ENCODE peak calls at places on chromosomes 16 and 17, in six cellular contexts. V, A, G, M, J and B are unnamed samples.
A peak's percentile ranks its signal among the peaks of the same experiment; 100 is the strongest.

GRCh38 chr16:48918520-48919258 is 308.7 kb upstream of the N4BP1 start:
- DNase-seq in A (no peak), V (no peak), J (no peak), G (no peak), M (peak; percentile 14), B (no peak)

GRCh38 chr16:49969356-49970030 is 55.5 kb upstream of the CNEP1R1 start:
- DNase-seq in J (no peak), M (no peak), A (no peak), G (no peak), V (no peak), B (no peak)

GRCh38 chr17:77566151-77566550 is 392.4 kb upstream of the TNRC6C start:
- DNase-seq in V (no peak), A (no peak), G (no peak), J (no peak), M (no peak), B (no peak)

GRCh38 chr16:9901-10665 is 43.3 kb downstream of the POLR3K start:
- DNase-seq in M (peak; percentile 22), J (no peak), V (no peak), A (no peak), G (peak; percentile 41), B (no peak)

GRCh38 chr17:19270951-19271611 is 33.9 kb downstream of the EPN2 start:
- DNase-seq in J (no peak), G (no peak), M (no peak), A (no peak), V (no peak), B (no peak)

GRCh38 chr17:32588135-32588534 is 101.3 kb downstream of the CDK5R1 start:
- DNase-seq in M (no peak), V (no peak), J (no peak), G (no peak), A (no peak), B (no peak)

GRCh38 chr17:28527859-28528258 is 21.7 kb downstream of the FOXN1 start:
- DNase-seq in M (no peak), G (no peak), V (no peak), J (no peak), A (peak; percentile 20), B (peak; percentile 92)

GRCh38 chr16:8621572-8622314 is at the start of gene METTL22:
- DNase-seq in A (peak; percentile 92), G (peak; percentile 85), J (peak; percentile 80), M (peak; percentile 88), V (peak; percentile 80), B (peak; percentile 81)

GRCh38 chr17:2940352-2940751 is 123.1 kb downstream of the OR1D5 start:
- DNase-seq in J (no peak), V (no peak), G (no peak), A (no peak), M (no peak), B (peak; percentile 26)
- H3K4me3 ChIP-seq in J (no peak overlapping the region), V (no peak overlapping the region), G (no peak overlapping the region), A (no peak overlapping the region), M (no peak overlapping the region), B (no peak overlapping the region)

GRCh38 chr16:30691907-30692306 is 7.1 kb upstream of the SRCAP start:
- DNase-seq in M (no peak), G (no peak), V (no peak), A (no peak), J (no peak), B (no peak)
- H3K4me1 ChIP-seq in M (no peaks in the 10 kb centered on the region), G (no peaks in the 10 kb centered on the region), V (no peaks in the 10 kb centered on the region), A (peaks cover 5% of the 10 kb centered on the region), J (no peaks in the 10 kb centered on the region), B (no peaks in the 10 kb centered on the region)

GRCh38 chr17:4643676-4644075 is 2.2 kb upstream of the ALOX15 start:
- DNase-seq in G (no peak), V (no peak), A (no peak), J (no peak), M (no peak), B (no peak)
- TF ChIP-seq POLR2A in G (no peak), V (no peak), A (no peak), J (no peak), M (no peak), B (no peak)

DNA sequence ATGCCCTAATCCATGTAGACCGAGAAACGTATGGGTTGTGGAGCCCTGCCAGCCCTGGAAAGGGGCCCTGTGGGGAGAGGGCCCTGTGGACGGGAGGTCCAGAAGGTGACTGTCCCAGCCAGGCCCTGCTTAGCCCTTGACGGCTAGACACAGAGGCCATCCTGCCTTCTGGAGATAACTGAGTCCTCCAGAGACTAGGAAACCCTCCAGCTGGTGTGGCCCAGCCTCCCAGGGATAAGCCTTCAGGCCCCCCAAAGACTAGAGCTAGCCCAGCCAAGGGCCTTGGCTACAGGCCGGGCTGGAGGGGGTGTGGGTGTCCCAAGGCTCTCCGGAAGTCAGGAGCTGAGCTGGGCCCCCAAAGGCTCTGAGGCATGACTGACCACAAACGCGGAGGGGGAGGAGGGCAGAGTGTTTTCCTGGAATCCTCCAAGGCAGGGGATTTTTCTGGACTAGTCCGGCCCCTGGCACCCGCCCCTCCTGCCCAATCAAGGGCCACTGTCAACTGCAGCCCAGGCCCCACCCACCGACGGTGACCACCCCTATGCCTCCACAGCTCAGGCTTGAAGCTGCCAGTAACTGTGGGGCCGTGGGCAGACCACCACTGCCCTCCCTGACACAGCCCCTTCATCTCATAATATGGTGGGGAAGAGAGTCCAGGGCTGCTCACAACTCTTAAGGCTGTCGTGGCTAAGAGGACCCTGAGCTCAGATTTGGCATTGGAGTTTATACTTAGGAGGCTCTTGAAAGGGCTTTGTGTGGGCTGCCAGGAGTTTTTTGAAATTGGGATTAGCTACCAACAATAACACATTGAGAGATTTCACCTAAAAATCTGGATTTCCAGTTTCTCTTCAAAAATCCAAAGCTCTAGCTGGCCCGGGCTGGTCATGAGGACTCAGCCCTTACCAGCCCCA is 823 bp upstream of the VASN start:
- DNase-seq in M (no peak), J (peak; percentile 93), V (peak; percentile 70), A (peak; percentile 42), G (peak; percentile 76), B (no peak)
- H3K4me3 ChIP-seq in M (peak overlapping the region; percentile 70), J (peak overlapping the region; percentile 32), V (peak overlapping the region; percentile 55), A (no peak overlapping the region), G (peak overlapping the region; percentile 63), B (peak overlapping the region; percentile 72)

GRCh38 chr16:88322500-88322970 is 60.2 kb upstream of the ZNF469 start:
- DNase-seq in V (no peak), J (no peak), A (no peak), G (no peak), M (no peak), B (no peak)
- H3K4me1 ChIP-seq in V (no peaks in the 10 kb centered on the region), J (peaks cover 6% of the 10 kb centered on the region), A (no peaks in the 10 kb centered on the region), G (peaks cover 6% of the 10 kb centered on the region), M (peaks cover 3% of the 10 kb centered on the region), B (no peaks in the 10 kb centered on the region)

GRCh38 chr17:74893936-74894671 is 671 bp upstream of the FADS6 start:
- DNase-seq in G (no peak), M (no peak), A (no peak), V (no peak), J (no peak), B (no peak)

GRCh38 chr17:74892013-74892841 is 1.2 kb downstream of the FADS6 start:
- DNase-seq in V (no peak), G (no peak), A (no peak), M (no peak), J (no peak), B (no peak)

GRCh38 chr17:74890554-74890953 is 2.9 kb downstream of the FADS6 start:
- DNase-seq in G (no peak), M (no peak), J (no peak), A (no peak), V (no peak), B (no peak)

GRCh38 chr17:74888440-74888839 is 5.0 kb downstream of the FADS6 start:
- DNase-seq in A (no peak), V (no peak), M (no peak), J (no peak), G (no peak), B (no peak)

DNA sequence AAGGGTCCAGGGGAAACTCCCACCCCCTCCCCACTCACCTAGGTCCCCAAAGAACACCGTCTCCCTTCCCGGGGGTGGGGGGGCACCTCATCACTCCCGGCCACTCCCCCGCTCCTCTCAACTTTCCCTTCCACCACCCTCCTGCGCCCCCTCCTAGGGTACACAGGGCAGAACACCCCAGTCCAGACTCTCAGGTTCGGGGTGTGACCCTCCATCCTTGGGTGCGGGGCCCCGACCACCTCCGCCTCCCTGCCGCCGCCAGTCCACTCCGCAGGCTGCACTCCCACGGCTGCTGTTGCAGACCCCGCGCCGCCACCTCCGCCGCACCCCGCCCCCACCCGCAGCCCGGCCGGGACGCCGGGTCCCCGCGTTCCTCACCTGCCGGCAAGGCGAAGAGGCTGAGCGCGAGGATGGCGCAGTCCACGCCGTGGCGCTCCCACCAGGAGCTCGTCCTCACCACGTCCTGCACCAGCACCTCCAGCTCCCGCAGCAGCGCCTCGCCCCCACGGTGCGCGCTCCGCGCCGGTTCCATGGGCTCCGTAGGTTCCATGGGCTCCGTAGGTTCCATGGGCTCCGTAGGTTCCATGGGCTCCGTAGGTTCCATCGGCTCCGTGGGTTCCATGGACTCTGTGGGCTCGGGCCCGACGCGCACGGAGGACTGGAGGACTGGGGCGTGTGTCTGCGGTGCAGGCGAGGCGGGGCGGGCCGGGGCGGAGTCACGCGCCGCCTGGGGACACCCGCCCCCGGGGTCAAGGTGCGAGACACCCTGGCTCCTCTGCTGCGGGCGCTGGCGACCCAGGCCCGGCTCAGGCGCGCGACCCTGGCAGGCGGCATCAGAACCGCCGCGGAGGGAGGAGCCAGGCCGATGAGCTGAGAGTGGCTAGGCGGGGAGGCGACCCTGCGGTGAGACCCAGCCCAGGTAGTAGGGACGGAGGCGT is at the start of gene FADS6:
- DNase-seq in A (no peak), G (no peak), V (no peak), J (no peak), M (no peak), B (no peak)
- TF ChIP-seq POLR2A in A (no peak), G (no peak), V (no peak), J (no peak), M (no peak), B (no peak)

GRCh38 chr17:7627250-7628121 is at the start of gene SAT2:
- DNase-seq in J (peak; percentile 94), M (peak; percentile 94), G (peak; percentile 97), V (peak; percentile 94), A (peak; percentile 92), B (peak; percentile 94)

GRCh38 chr17:7629939-7630571 is at the start of gene SHBG:
- DNase-seq in G (no peak), A (no peak), J (no peak), V (no peak), M (no peak), B (no peak)

GRCh38 chr17:7626956-7627249 is 718 bp downstream of the SAT2 start:
- DNase-seq in J (no peak), M (no peak), A (no peak), G (no peak), V (no peak), B (no peak)

GRCh38 chr17:7623661-7624060 is 4.0 kb downstream of the SAT2 start:
- DNase-seq in V (no peak), G (no peak), M (no peak), A (no peak), J (no peak), B (no peak)

DNA sequence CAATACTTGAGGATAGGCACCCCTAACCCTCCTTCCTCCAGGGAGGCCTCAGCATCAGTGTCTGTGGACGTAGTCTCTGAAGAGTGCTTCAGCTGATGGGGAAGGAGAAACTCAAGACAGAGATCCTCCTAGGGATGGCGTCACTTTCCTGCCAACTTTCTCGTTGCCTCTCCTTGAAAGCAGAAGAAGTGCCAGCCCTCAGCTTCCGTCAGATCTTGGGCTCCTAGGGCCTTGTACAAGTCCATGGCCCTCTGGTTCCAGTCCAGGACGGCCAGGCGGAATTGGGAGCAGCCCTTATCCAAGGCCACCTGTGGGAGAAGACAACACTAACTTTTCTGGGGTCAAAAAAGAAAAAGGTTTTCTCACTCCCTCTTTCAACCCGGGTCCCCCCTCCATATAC is 1.3 kb downstream of the SAT2 start:
- DNase-seq in G (no peak), J (no peak), V (no peak), A (no peak), M (no peak), B (no peak)
- H3K4me3 ChIP-seq in G (peak overlapping the region; percentile 70), J (no peak overlapping the region), V (no peak overlapping the region), A (no peak overlapping the region), M (no peak overlapping the region), B (no peak overlapping the region)